ENCODE peak calls at places on chromosomes 6 and 20, in nine cellular contexts. S is adrenal gland, T is heart left ventricle, Z is tibial nerve, E is H1, C is prostate gland, G is ovary, J is suprapubic skin, W is transverse colon. P is an unnamed sample.

GRCh38 chr20:50844430-50845100 is 49.7 kb downstream of the BCAS4 start:
- DNase-seq in S (no peak), T (no peak), Z (no peak), E (no peak), C (peak), G (no peak), J (no peak), W (no peak), P (no peak)

GRCh38 chr6:140203611-140204553 is 829.4 kb upstream of the CITED2 start:
- DNase-seq in S (no peak), T (no peak), Z (no peak), E (no peak), C (no peak), G (no peak), J (no peak), W (no peak), P (no peak)

GRCh38 chr6:14550817-14551216 is 433.2 kb downstream of the CD83 start:
- DNase-seq in S (peak), T (peak), Z (no peak), E (no peak), C (no peak), G (no peak), J (no peak), W (peak), P (no peak)

GRCh38 chr20:41572010-41572572 is 46.1 kb downstream of the CHD6 start:
- DNase-seq in S (no peak), T (no peak), Z (no peak), E (no peak), C (no peak), G (no peak), J (no peak), W (no peak), P (no peak)

GRCh38 chr6:3608159-3608558 is 143.4 kb downstream of the PXDC1 start:
- DNase-seq in S (no peak), T (no peak), Z (no peak), E (no peak), C (no peak), G (no peak), J (no peak), W (no peak), P (no peak)

GRCh38 chr6:42520786-42521607 is 42.8 kb upstream of the UBR2 start:
- DNase-seq in S (no peak), T (no peak), Z (no peak), E (no peak), C (no peak), G (no peak), J (no peak), W (no peak), P (no peak)

GRCh38 chr6:36825452-36825851 is 13.8 kb downstream of the CPNE5 start:
- DNase-seq in S (no peak), T (no peak), Z (no peak), E (no peak), C (no peak), G (no peak), J (no peak), W (no peak), P (no peak)

GRCh38 chr20:43762911-43763310 is 36.1 kb upstream of the GTSF1L start:
- DNase-seq in S (no peak), T (no peak), Z (no peak), E (no peak), C (no peak), G (no peak), J (no peak), W (no peak), P (no peak)

GRCh38 chr6:168383062-168383854 is 57.7 kb upstream of the SMOC2 start:
- DNase-seq in S (no peak), T (no peak), Z (no peak), E (no peak), C (no peak), G (no peak), J (no peak), W (no peak), P (no peak)

GRCh38 chr6:126033696-126034095 is 47.4 kb downstream of the TRMT11 start:
- DNase-seq in S (peak), T (peak), Z (no peak), E (no peak), C (peak), G (peak), J (no peak), W (peak), P (peak)

GRCh38 chr20:52105045-52105572 is 86.5 kb downstream of the ZFP64 start:
- DNase-seq in S (no peak), T (no peak), Z (no peak), E (peak), C (no peak), G (no peak), J (no peak), W (no peak), P (peak)

GRCh38 chr20:37873909-37874308 is 29.0 kb upstream of the VSTM2L start:
- DNase-seq in S (no peak), T (no peak), Z (no peak), E (no peak), C (no peak), G (no peak), J (no peak), W (no peak), P (no peak)

GRCh38 chr6:151269318-151269995 is 29.7 kb downstream of the AKAP12 start:
- DNase-seq in S (no peak), T (no peak), Z (no peak), E (no peak), C (no peak), G (no peak), J (no peak), W (no peak), P (no peak)

GRCh38 chr6:129498950-129499870 is 210.8 kb downstream of the ARHGAP18 start:
- DNase-seq in S (no peak), T (peak), Z (no peak), E (no peak), C (peak), G (no peak), J (no peak), W (no peak), P (no peak)

GRCh38 chr20:22575737-22576136 is 8.6 kb downstream of the FOXA2 start:
- DNase-seq in S (no peak), T (no peak), Z (no peak), E (no peak), C (no peak), G (no peak), J (no peak), W (no peak), P (no peak)

GRCh38 chr6:117503211-117503610 is 20.7 kb downstream of the DCBLD1 start:
- DNase-seq in S (no peak), T (no peak), Z (no peak), E (no peak), C (no peak), G (no peak), J (no peak), W (no peak), P (no peak)

GRCh38 chr6:35065441-35065800 is 75.7 kb downstream of the TCP11 start:
- DNase-seq in S (no peak), T (no peak), Z (no peak), E (no peak), C (no peak), G (no peak), J (no peak), W (no peak), P (no peak)

GRCh38 chr6:84768442-84769174 is 4.2 kb upstream of the TBX18 start:
- DNase-seq in S (no peak), T (no peak), Z (peak), E (peak), C (no peak), G (no peak), J (no peak), W (no peak), P (no peak)

GRCh38 chr6:7004581-7005297 is 103.0 kb upstream of the RREB1 start:
- DNase-seq in S (no peak), T (no peak), Z (no peak), E (no peak), C (no peak), G (no peak), J (no peak), W (no peak), P (no peak)

GRCh38 chr6:169450097-169450496 is 196.5 kb upstream of the THBS2 start:
- DNase-seq in S (no peak), T (no peak), Z (no peak), E (no peak), C (no peak), G (no peak), J (no peak), W (no peak), P (no peak)
- H3K4me3 ChIP-seq in S (no peak), T (no peak), Z (no peak), E (no peak), C (no peak), G (no peak), J (peak), W (no peak), P (no peak)

GRCh38 chr6:90401933-90402830 is 105.5 kb upstream of the BACH2 start:
- DNase-seq in S (no peak), T (no peak), Z (no peak), E (no peak), C (no peak), G (no peak), J (no peak), W (no peak), P (no peak)
- TF ChIP-seq POLR2A in S (no peak), T (no peak), Z (no peak), E (no peak), C (no peak), G (no peak), J (no peak), W (no peak), P (no peak)

DNA sequence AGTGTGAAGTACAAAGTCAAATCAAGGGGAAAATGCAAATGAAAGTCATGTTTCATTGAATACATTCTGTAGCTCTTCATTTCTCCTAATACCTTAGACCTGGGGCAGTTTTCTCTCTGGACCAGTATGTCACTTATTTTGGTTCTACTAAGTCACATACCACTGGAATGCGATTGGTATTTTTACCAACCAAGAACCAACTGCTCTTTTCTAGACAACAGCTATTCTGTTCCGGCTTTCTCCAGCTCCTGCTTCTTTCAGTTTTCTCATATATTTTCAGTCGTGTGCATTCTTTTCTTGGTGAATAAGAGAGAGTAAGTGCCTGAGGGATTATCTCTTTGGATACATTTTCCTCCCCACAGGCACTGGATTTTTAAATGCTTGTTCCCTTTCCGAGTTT is 39.2 kb upstream of the SPACA1 start:
- DNase-seq in S (no peak), T (no peak), Z (no peak), E (no peak), C (no peak), G (no peak), J (no peak), W (no peak), P (no peak)
- H3K4me3 ChIP-seq in S (no peak), T (no peak), Z (no peak), E (no peak), C (no peak), G (no peak), J (no peak), W (no peak), P (no peak)

GRCh38 chr20:53643031-53643832 is 49.6 kb upstream of the ZNF217 start:
- DNase-seq in S (peak), T (peak), Z (no peak), E (no peak), C (peak), G (no peak), J (no peak), W (peak), P (no peak)
- TF ChIP-seq POLR2A in S (peak), T (no peak), Z (no peak), E (no peak), C (no peak), G (no peak), J (no peak), W (peak), P (no peak)

GRCh38 chr6:12232339-12232738 is 57.8 kb upstream of the EDN1 start:
- DNase-seq in S (no peak), T (no peak), Z (no peak), E (no peak), C (no peak), G (no peak), J (no peak), W (no peak), P (no peak)

GRCh38 chr6:12232821-12233220 is 57.3 kb upstream of the EDN1 start:
- DNase-seq in S (no peak), T (no peak), Z (no peak), E (no peak), C (no peak), G (no peak), J (no peak), W (no peak), P (no peak)

GRCh38 chr6:12229332-12229731 is 60.8 kb upstream of the EDN1 start:
- DNase-seq in S (no peak), T (no peak), Z (no peak), E (no peak), C (no peak), G (no peak), J (no peak), W (no peak), P (no peak)

GRCh38 chr6:12230523-12230922 is 59.6 kb upstream of the EDN1 start:
- DNase-seq in S (no peak), T (no peak), Z (no peak), E (no peak), C (no peak), G (no peak), J (no peak), W (no peak), P (no peak)

GRCh38 chr6:12228447-12229146 is 61.6 kb upstream of the EDN1 start:
- DNase-seq in S (no peak), T (no peak), Z (no peak), E (no peak), C (no peak), G (no peak), J (no peak), W (peak), P (no peak)
- H3K4me3 ChIP-seq in S (no peak), T (no peak), Z (no peak), E (no peak), C (no peak), G (no peak), J (no peak), W (no peak), P (no peak)

DNA sequence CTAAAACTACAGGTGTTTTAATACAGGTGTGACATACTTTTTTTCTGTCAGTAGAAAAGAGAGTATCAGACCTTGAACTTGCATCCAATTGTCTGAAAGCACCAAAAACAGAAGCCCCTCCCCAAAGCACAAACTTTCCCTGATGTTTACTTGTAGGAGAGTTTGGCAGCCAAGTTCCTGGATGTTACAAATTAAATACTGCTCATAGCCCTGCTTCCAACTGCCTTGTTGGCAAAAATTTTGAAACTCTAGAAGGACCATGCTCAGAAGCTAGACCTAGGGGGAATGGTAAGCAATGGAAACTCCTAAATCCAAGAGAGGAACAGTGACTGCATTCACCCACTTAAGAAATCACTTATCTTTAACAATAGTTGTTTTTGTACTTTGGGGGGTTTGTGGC is 17.0 kb upstream of the ARG1 start:
- DNase-seq in S (no peak), T (no peak), Z (no peak), E (no peak), C (no peak), G (no peak), J (no peak), W (no peak), P (no peak)
- TF ChIP-seq POLR2A in S (no peak), T (no peak), Z (no peak), E (no peak), C (no peak), G (no peak), J (no peak), W (no peak), P (no peak)

DNA sequence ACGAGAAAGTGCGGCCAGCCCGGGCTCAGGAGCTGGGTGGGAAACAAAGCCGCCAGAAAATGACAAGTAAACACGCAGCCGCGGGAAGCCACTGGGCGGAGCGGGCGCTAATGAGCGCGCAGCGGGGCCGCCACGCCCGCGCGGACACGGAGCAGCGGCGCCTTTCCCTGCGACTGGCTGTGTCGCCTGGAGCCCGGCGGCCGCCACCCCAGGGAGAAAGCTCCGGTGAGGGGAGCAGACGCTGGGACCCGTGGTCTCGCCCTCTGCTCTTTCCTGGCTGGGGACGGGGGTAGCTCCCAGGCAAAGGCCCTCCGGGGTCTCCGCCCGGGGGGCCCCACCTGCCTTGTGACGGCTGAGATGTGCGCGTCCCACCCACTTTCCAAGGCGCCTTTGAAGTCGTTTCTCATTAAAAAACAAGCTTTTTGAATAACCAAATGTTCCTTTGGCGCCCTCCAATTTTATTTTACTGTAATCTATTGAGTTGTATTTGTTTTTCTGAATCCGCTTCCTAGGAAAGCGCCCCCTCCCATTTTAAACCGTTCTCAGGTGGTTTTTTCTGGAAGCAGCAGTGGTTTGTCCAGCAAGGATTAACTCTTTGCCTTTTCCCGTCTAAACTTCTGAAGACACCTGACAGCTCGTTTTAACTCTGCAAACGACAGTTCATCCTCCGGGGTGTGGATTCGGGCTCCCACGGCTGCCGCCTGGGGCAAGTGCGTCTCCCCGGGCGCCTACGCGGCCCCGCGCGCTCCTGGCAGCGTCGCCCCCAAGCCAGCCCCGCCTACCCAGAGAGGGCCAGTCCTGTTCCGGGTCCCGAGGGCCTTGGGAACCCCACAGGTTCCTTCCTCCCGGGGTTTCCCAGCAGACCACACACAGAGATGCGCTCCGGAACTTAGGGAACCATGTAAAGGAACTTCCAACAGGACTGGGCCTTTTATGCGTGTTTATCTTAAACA is 54.6 kb downstream of the PRR18 start:
- DNase-seq in S (no peak), T (peak), Z (no peak), E (no peak), C (no peak), G (no peak), J (no peak), W (peak), P (no peak)
- H3K4me3 ChIP-seq in S (peak), T (peak), Z (no peak), E (peak), C (peak), G (no peak), J (peak), W (peak), P (no peak)

GRCh38 chr6:80464901-80465300 is 358.4 kb downstream of the BCKDHB start:
- DNase-seq in S (no peak), T (no peak), Z (no peak), E (no peak), C (no peak), G (no peak), J (no peak), W (no peak), P (no peak)
- TF ChIP-seq POLR2A in S (no peak), T (no peak), Z (no peak), E (no peak), C (no peak), G (no peak), J (no peak), W (no peak), P (no peak)

GRCh38 chr6:21587182-21587924 is 6.2 kb upstream of the SOX4 start:
- DNase-seq in S (peak), T (peak), Z (peak), E (no peak), C (peak), G (peak), J (peak), W (peak), P (peak)

GRCh38 chr6:21586300-21586699 is 7.3 kb upstream of the SOX4 start:
- DNase-seq in S (no peak), T (no peak), Z (no peak), E (no peak), C (no peak), G (no peak), J (no peak), W (no peak), P (no peak)

GRCh38 chr6:21587925-21588811 is 5.4 kb upstream of the SOX4 start:
- DNase-seq in S (peak), T (peak), Z (no peak), E (peak), C (peak), G (peak), J (peak), W (peak), P (peak)

GRCh38 chr6:21588812-21589811 is 4.4 kb upstream of the SOX4 start:
- DNase-seq in S (peak), T (peak), Z (peak), E (peak), C (peak), G (peak), J (peak), W (peak), P (peak)

DNA sequence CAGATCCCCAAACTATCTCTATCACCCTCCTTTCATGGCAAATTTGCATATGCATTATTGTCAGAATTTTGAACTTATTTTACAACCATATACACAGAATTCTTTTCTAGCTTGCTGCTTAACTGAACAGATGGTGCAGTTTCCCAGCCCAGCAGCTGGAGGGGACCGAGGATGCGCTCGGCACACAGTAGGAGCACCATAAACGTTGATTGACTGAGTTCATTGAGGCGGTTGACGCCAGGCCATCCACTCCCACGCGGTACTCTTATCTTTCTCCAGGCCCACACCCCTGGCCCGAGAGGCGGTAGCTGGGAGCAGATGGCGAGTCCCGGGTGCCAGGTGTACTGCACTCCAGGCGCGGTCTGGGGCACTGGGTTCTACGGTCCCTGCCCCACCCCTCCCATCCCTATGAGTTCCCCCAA is 6.8 kb upstream of the SOX4 start:
- DNase-seq in S (no peak), T (no peak), Z (peak), E (peak), C (peak), G (no peak), J (no peak), W (no peak), P (no peak)
- H3K4me3 ChIP-seq in S (no peak), T (peak), Z (peak), E (peak), C (peak), G (peak), J (peak), W (peak), P (peak)

DNA sequence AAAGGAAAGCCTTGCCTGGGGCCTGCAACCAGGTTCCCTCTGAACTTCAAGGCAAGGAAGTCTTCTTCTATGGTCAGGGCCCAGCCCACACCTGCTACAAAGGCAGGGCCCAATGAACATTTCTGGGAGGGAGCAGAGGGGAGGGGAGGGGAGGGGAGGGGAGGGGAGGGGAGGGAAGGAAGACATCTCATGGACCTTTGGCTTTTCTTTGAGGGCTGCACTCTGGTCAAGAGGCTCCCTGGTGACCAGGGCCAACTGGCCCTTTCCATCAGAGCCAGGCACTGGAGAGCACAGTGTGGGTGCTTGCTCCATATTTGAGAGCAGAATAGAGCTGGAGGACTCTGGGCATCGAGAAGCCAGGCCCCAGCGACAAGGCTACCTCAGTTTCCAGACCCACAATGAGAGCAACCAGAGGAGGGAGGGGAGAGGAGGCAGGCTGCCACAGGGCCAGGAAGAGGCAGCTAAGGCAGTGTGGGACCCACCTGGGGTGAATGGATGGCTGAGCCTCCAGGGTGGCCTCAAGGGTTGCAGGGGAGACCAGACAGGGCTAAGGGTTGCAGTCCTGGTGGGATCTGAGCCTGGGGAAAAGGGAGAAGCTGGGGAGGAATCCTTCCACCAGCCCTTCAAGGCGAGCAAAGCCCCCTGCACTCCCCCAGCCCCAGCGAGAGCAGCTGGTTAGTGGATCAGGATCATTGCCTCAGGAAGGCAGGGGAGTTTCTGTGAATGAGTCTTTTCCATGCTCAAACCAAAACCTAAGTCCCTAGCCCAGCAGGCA is 84.8 kb downstream of the MRPL14 start:
- DNase-seq in S (peak), T (peak), Z (no peak), E (no peak), C (no peak), G (no peak), J (no peak), W (no peak), P (peak)
- TF ChIP-seq POLR2A in S (no peak), T (no peak), Z (no peak), E (no peak), C (no peak), G (no peak), J (no peak), W (no peak), P (no peak)

P was measured in sigmoid colon.